ENCODE peak calls at places on chromosomes 16 and 17, in five cellular contexts. G, I, B, S and C are unnamed samples.

GRCh38 chr17:57697891-57698708 is 47.0 kb downstream of the CCDC182 start:
- DNase-seq in G (no peak), I (no peak), B (no peak), S (peak; percentile 1), C (no peak)

GRCh38 chr16:19938536-19938935 is 53.9 kb upstream of the GPRC5B start:
- DNase-seq in G (peak; percentile 28), I (no peak), B (no peak), S (no peak), C (no peak)

GRCh38 chr17:36089888-36090836 is at the start of gene CCL3:
- DNase-seq in G (no peak), I (peak; percentile 61), B (no peak), S (no peak), C (peak; percentile 60)

GRCh38 chr17:50169121-50169764 is 3.4 kb downstream of the SGCA start:
- DNase-seq in G (peak; percentile 82), I (peak; percentile 40), B (peak; percentile 68), S (peak; percentile 50), C (peak; percentile 81)

GRCh38 chr17:49069585-49070273 is 62.8 kb upstream of the B4GALNT2 start:
- DNase-seq in G (no peak), I (no peak), B (no peak), S (peak; percentile 45), C (no peak)

GRCh38 chr17:76888661-76889060 is 20.5 kb downstream of the MGAT5B start:
- DNase-seq in G (no peak), I (no peak), B (no peak), S (no peak), C (no peak)

GRCh38 chr16:81573533-81573932 is 128.9 kb downstream of the CMIP start:
- DNase-seq in G (no peak), I (no peak), B (no peak), S (no peak), C (no peak)

GRCh38 chr17:61397086-61397842 is 2.4 kb upstream of the TBX2 start:
- DNase-seq in G (peak; percentile 39), I (no peak), B (no peak), S (no peak), C (no peak)

GRCh38 chr17:36934759-36935630 is 2.3 kb upstream of the LHX1 start:
- DNase-seq in G (no peak), I (no peak), B (no peak), S (no peak), C (no peak)

GRCh38 chr16:2820836-2821482 is 3.9 kb downstream of the PRSS21 start:
- DNase-seq in G (no peak), I (no peak), B (no peak), S (no peak), C (no peak)

GRCh38 chr16:9633844-9634243 is 542.4 kb downstream of the HAPSTR1 start:
- DNase-seq in G (no peak), I (no peak), B (no peak), S (no peak), C (no peak)

GRCh38 chr16:11249233-11250061 is 6.6 kb downstream of the SOCS1 start:
- DNase-seq in G (no peak), I (no peak), B (no peak), S (no peak), C (no peak)

DNA sequence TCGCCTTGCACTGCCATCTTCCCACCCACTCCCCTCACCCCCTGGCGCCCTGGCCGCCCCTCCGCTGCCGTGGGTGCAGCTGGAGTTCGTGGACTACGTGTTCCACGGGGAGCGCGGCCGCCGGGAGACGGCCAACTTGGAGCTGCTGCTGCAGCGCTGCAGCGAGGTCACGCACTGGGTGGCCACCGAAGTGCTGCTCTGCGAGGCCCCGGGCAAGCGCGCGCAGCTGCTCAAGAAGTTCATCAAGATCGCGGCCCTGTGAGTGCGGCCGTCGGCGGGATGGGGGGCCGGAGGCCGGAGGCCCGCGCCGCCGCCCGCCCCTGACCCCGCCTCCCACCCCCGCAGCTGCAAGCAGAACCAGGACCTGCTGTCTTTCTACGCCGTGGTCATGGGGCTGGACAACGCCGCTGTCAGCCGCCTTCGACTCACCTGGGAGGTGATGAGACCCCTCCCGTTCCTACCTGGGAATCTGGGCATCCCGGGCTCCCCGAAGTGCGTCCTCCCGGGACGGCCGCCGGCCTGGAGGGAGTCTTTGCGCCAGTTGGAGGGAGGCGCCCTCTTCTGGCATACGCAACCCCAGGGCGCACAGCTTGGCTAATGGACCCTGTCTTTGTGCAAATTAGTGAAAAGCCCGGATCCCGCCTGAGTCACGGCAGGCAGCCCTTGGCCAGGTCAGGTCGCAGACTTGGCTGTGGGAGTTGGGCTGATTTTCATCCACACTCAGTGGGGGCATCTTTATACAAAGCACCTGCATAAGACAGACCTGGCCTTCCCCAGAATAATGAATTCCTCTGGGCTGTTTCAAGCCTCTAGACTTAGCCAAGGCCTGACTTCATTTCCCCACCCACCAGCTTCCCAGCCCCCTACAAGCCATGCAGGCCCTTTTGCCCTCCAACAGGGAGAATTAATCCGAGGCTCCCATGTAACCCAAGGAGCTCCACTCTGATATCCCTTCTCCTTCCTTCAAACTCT is 14.3 kb downstream of the RAPGEFL1 start:
- DNase-seq in G (peak; percentile 75), I (peak; percentile 77), B (peak; percentile 71), S (peak; percentile 72), C (peak; percentile 87)
- TF ChIP-seq CTCF in G (peak; percentile 77), I (peak; percentile 68), B (peak; percentile 83), S (peak; percentile 84), C (peak; percentile 80)

GRCh38 chr16:68344252-68344651 is 33.4 kb downstream of the PRMT7 start:
- DNase-seq in G (no peak), I (no peak), B (no peak), S (no peak), C (no peak)

GRCh38 chr16:68346892-68347480 is 36.2 kb downstream of the PRMT7 start:
- DNase-seq in G (no peak), I (no peak), B (no peak), S (no peak), C (no peak)

GRCh38 chr16:68345351-68345810 is 34.6 kb downstream of the PRMT7 start:
- DNase-seq in G (peak; percentile 40), I (no peak), B (no peak), S (no peak), C (no peak)

GRCh38 chr16:68347605-68348004 is 36.8 kb downstream of the PRMT7 start:
- DNase-seq in G (no peak), I (no peak), B (no peak), S (no peak), C (no peak)

GRCh38 chr16:68345958-68346635 is 35.3 kb downstream of the PRMT7 start:
- DNase-seq in G (no peak), I (no peak), B (no peak), S (no peak), C (no peak)
- TF ChIP-seq CTCF in G (no peak), I (no peak), B (no peak), S (no peak), C (no peak)

DNA sequence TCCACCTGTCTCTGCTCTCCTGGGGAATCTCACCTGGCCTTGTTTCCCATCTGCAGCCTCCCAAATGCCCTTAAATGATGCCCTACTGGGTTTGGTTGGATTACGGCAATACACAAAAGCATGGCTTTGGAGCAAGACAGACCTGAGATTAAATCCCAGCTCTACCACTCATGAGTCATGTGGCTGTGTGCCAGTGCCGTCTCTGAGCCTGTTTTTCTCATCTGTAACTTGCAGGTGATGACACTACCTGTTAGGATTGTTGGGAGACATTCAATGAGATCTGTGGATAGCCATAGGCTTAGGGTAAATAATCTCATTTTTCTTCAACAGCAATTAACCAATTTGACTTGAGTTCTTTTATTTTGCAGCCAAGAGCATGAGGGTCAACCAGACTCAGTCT is 240.3 kb downstream of the MAF start:
- DNase-seq in G (no peak), I (no peak), B (no peak), S (peak; percentile 84), C (no peak)
- TF ChIP-seq CTCF in G (no peak), I (no peak), B (no peak), S (no peak), C (no peak)

GRCh38 chr17:79188048-79188447 is 113.4 kb downstream of the ENGASE start:
- DNase-seq in G (no peak), I (peak; percentile 12), B (no peak), S (no peak), C (peak; percentile 81)
- TF ChIP-seq CTCF in G (peak; percentile 44), I (peak; percentile 54), B (peak; percentile 83), S (peak; percentile 95), C (peak; percentile 72)